ENCODE peak calls at places on chromosome 6, in six cellular contexts. K, N, I, Q, V and U are unnamed samples.

GRCh38 chr6:116571683-116572000 is 338 bp downstream of the RWDD1 start:
- DNase-seq in N (no peak), I (no peak), V (no peak), Q (no peak), K (no peak), U (no peak)

GRCh38 chr6:21665101-21665435 is 71.5 kb downstream of the SOX4 start:
- DNase-seq in V (no peak), I (no peak), N (no peak), Q (no peak), K (no peak), U (no peak)

GRCh38 chr6:130560231-130560630 is 194.4 kb downstream of the TMEM200A start:
- DNase-seq in V (no peak), Q (no peak), K (no peak), I (no peak), N (peak), U (no peak)

GRCh38 chr6:20534906-20535305 is 649 bp downstream of the CDKAL1 start:
- DNase-seq in Q (no peak), K (no peak), V (no peak), N (no peak), I (no peak), U (no peak)

GRCh38 chr6:71394001-71394432 is 105.4 kb downstream of the OGFRL1 start:
- DNase-seq in N (no peak), V (no peak), I (no peak), K (peak), Q (no peak), U (no peak)

GRCh38 chr6:148973809-148974208 is 227.0 kb downstream of the UST start:
- DNase-seq in V (no peak), N (peak), K (peak), I (peak), Q (no peak), U (no peak)

GRCh38 chr6:130836071-130836670 is 9.0 kb downstream of the SMLR1 start:
- DNase-seq in K (no peak), Q (no peak), I (no peak), V (no peak), N (no peak), U (no peak)

GRCh38 chr6:160337301-160337700 is 10.9 kb upstream of the SLC22A3 start:
- DNase-seq in I (no peak), K (peak), N (peak), V (no peak), Q (no peak), U (no peak)

GRCh38 chr6:134299236-134299635 is 18.7 kb downstream of the SGK1 start:
- DNase-seq in V (no peak), N (peak), Q (no peak), I (peak), K (peak), U (no peak)

GRCh38 chr6:25263602-25264001 is 15.6 kb upstream of the CARMIL1 start:
- DNase-seq in V (no peak), N (peak), K (peak), I (no peak), Q (no peak), U (no peak)

GRCh38 chr6:30171677-30172471 is 8.5 kb downstream of the TRIM15 start:
- DNase-seq in Q (no peak), V (no peak), K (no peak), N (peak), I (peak), U (no peak)

GRCh38 chr6:8530775-8531435 is 95.6 kb upstream of the SLC35B3 start:
- DNase-seq in N (no peak), V (no peak), I (no peak), Q (no peak), K (no peak), U (no peak)

GRCh38 chr6:81937296-81937937 is 184.9 kb upstream of the TENT5A start:
- DNase-seq in Q (no peak), I (no peak), V (no peak), N (peak), K (no peak), U (no peak)

GRCh38 chr6:133242761-133243590 is 1.8 kb downstream of the EYA4 start:
- DNase-seq in I (peak), K (no peak), Q (no peak), N (no peak), V (peak), U (no peak)

GRCh38 chr6:45959534-45960195 is 56.0 kb downstream of the CLIC5 start:
- DNase-seq in V (no peak), Q (no peak), I (no peak), K (peak), N (no peak), U (no peak)

GRCh38 chr6:43077981-43078411 is 1.9 kb downstream of the PTK7 start:
- DNase-seq in V (no peak), K (no peak), I (no peak), Q (no peak), N (no peak), U (no peak)

GRCh38 chr6:153084393-153084792 is 46.7 kb downstream of the RGS17 start:
- DNase-seq in K (peak), N (no peak), Q (no peak), I (no peak), V (no peak), U (no peak)

GRCh38 chr6:903746-904145 is 210.8 kb upstream of the EXOC2 start:
- DNase-seq in I (no peak), V (no peak), K (peak), Q (no peak), N (peak), U (no peak)

GRCh38 chr6:142819603-142820335 is 125.2 kb downstream of the HIVEP2 start:
- DNase-seq in V (no peak), I (no peak), N (no peak), Q (no peak), K (peak), U (no peak)

GRCh38 chr6:16437095-16437494 is 198.7 kb downstream of the GMPR start:
- DNase-seq in Q (no peak), N (no peak), I (peak), V (no peak), K (no peak), U (no peak)

GRCh38 chr6:30349411-30350177 is 4.6 kb downstream of the RPP21 start:
- DNase-seq in I (no peak), Q (no peak), N (no peak), K (no peak), V (no peak), U (no peak)

GRCh38 chr6:57172136-57173055 is at the start of gene BAG2:
- DNase-seq in V (peak), Q (peak), K (peak), N (peak), I (peak), U (peak)

GRCh38 chr6:26555505-26556262 is 17.5 kb downstream of the HMGN4 start:
- DNase-seq in K (no peak), Q (no peak), N (no peak), I (no peak), V (no peak), U (no peak)

GRCh38 chr6:1297746-1298145 is 14.2 kb upstream of the FOXQ1 start:
- DNase-seq in I (no peak), K (no peak), V (no peak), Q (no peak), N (no peak), U (no peak)

GRCh38 chr6:11854418-11855165 is 76.0 kb upstream of the ADTRP start:
- DNase-seq in N (peak), I (no peak), Q (no peak), V (no peak), K (peak), U (no peak)

GRCh38 chr6:21648475-21649050 is 55.0 kb downstream of the SOX4 start:
- DNase-seq in N (no peak), Q (no peak), I (no peak), K (no peak), V (no peak), U (no peak)

GRCh38 chr6:16441262-16441661 is 202.9 kb downstream of the GMPR start:
- DNase-seq in V (no peak), I (no peak), K (no peak), N (no peak), Q (no peak), U (no peak)

GRCh38 chr6:40074292-40075050 is 140.2 kb upstream of the MOCS1 start:
- DNase-seq in I (no peak), Q (no peak), V (no peak), K (peak), N (no peak), U (no peak)

GRCh38 chr6:118679293-118679692 is 27.9 kb upstream of the CEP85L start:
- DNase-seq in N (no peak), Q (no peak), K (peak), V (no peak), I (no peak), U (no peak)

GRCh38 chr6:152750694-152751093 is at the start of gene VIP:
- DNase-seq in Q (no peak), K (peak), I (no peak), V (peak), N (peak), U (no peak)

GRCh38 chr6:13453771-13454251 is 33.6 kb downstream of the GFOD1 start:
- DNase-seq in K (peak), I (no peak), Q (no peak), V (no peak), N (peak), U (no peak)

GRCh38 chr6:87151786-87152527 is 3.4 kb upstream of the ZNF292 start:
- DNase-seq in K (peak), V (peak), N (peak), Q (no peak), I (peak), U (peak)

GRCh38 chr6:22078802-22079545 is 217.9 kb downstream of the PRL start:
- DNase-seq in I (no peak), V (no peak), Q (no peak), N (peak), K (no peak), U (no peak)